ENCODE peak calls at places on chromosomes 3 and 15, in seven cellular contexts. J is colonic mucosa, Z is astrocyte of the spinal cord, S is uterus, E is fibroblast of lung, W is AG04450, B is GM12865. L is an unnamed sample.

GRCh38 chr15:67883228-67883773 is 43.5 kb upstream of the RNU6-1 start:
- DNase-seq in J (no peak), Z (no peak), S (no peak), E (no peak), W (no peak), B (no peak), L (no peak)

GRCh38 chr15:65263313-65263712 is 23.4 kb downstream of the PARP16 start:
- DNase-seq in J (no peak), Z (no peak), S (no peak), E (no peak), W (peak), B (no peak), L (no peak)

GRCh38 chr3:99128740-99129505 is 227.4 kb upstream of the DCBLD2 start:
- DNase-seq in J (no peak), Z (peak), S (no peak), E (peak), W (peak), B (no peak), L (peak)

GRCh38 chr3:4460334-4460733 is 6.7 kb downstream of the SUMF1 start:
- DNase-seq in J (no peak), Z (no peak), S (no peak), E (no peak), W (no peak), B (no peak), L (no peak)

GRCh38 chr15:98126326-98127090 is 166.0 kb downstream of the ARRDC4 start:
- DNase-seq in J (no peak), Z (no peak), S (no peak), E (no peak), W (no peak), B (no peak), L (peak)

GRCh38 chr3:151816091-151816604 is 2.2 kb downstream of the AADAC start:
- DNase-seq in J (peak), Z (peak), S (peak), E (peak), W (peak), B (no peak), L (peak)

GRCh38 chr3:43180027-43180426 is 74.1 kb upstream of the POMGNT2 start:
- DNase-seq in J (peak), Z (peak), S (no peak), E (peak), W (peak), B (peak), L (peak)

GRCh38 chr3:43246956-43247355 is 39.4 kb upstream of the SNRK start:
- DNase-seq in J (no peak), Z (no peak), S (peak), E (no peak), W (no peak), B (no peak), L (no peak)

GRCh38 chr3:72259755-72260589 is 475.0 kb upstream of the PROK2 start:
- DNase-seq in J (no peak), Z (peak), S (no peak), E (no peak), W (no peak), B (peak), L (peak)

GRCh38 chr3:1007890-1008289 is 84.9 kb upstream of the CNTN6 start:
- DNase-seq in J (no peak), Z (peak), S (no peak), E (peak), W (no peak), B (no peak), L (peak)

GRCh38 chr3:57068437-57069089 is 8.1 kb downstream of the SPATA12 start:
- DNase-seq in J (peak), Z (peak), S (peak), E (peak), W (no peak), B (peak), L (peak)

GRCh38 chr3:197456271-197457091 is 99.3 kb downstream of the BDH1 start:
- DNase-seq in J (peak), Z (peak), S (peak), E (peak), W (peak), B (peak), L (peak)

GRCh38 chr15:44718180-44718926 is 7.0 kb downstream of the B2M start:
- DNase-seq in J (no peak), Z (no peak), S (no peak), E (no peak), W (no peak), B (peak), L (no peak)

GRCh38 chr3:156218353-156218744 is 98.0 kb downstream of the KCNAB1 start:
- DNase-seq in J (no peak), Z (peak), S (no peak), E (no peak), W (no peak), B (no peak), L (peak)

GRCh38 chr15:71471347-71471746 is 339.0 kb upstream of the NR2E3 start:
- DNase-seq in J (no peak), Z (no peak), S (no peak), E (no peak), W (no peak), B (peak), L (no peak)

GRCh38 chr15:36901012-36901411 is 199.3 kb downstream of the MEIS2 start:
- DNase-seq in J (no peak), Z (no peak), S (no peak), E (no peak), W (no peak), B (no peak), L (no peak)

GRCh38 chr15:83837946-83838571 is 184.1 kb downstream of the ADAMTSL3 start:
- DNase-seq in J (no peak), Z (no peak), S (no peak), E (peak), W (no peak), B (peak), L (peak)

GRCh38 chr3:58206406-58207011 is 4.3 kb downstream of the DNASE1L3 start:
- DNase-seq in J (no peak), Z (peak), S (no peak), E (peak), W (no peak), B (no peak), L (peak)

GRCh38 chr3:159785276-159785675 is 203.4 kb upstream of the IL12A start:
- DNase-seq in J (no peak), Z (no peak), S (no peak), E (peak), W (no peak), B (no peak), L (peak)

GRCh38 chr3:124784686-124785382 is 54.6 kb downstream of the UMPS start:
- DNase-seq in J (no peak), Z (no peak), S (no peak), E (no peak), W (no peak), B (peak), L (no peak)

GRCh38 chr3:48413611-48414010 is 16.3 kb downstream of the PLXNB1 start:
- DNase-seq in J (no peak), Z (no peak), S (no peak), E (no peak), W (no peak), B (no peak), L (no peak)

GRCh38 chr3:158109804-158110657 is at the start of gene RSRC1:
- DNase-seq in J (peak), Z (peak), S (peak), E (peak), W (peak), B (peak), L (peak)

GRCh38 chr15:89496155-89497098 is at the start of gene RHCG:
- DNase-seq in J (no peak), Z (no peak), S (no peak), E (peak), W (no peak), B (peak), L (peak)

GRCh38 chr15:36757189-36757814 is 177.9 kb downstream of the CDIN1 start:
- DNase-seq in J (no peak), Z (peak), S (no peak), E (peak), W (no peak), B (no peak), L (peak)

GRCh38 chr15:90004252-90004651 is 3.1 kb downstream of the ZNF710 start:
- DNase-seq in J (no peak), Z (no peak), S (no peak), E (peak), W (no peak), B (no peak), L (peak)

GRCh38 chr3:9881440-9881839 is 1.4 kb upstream of the CIDEC start:
- DNase-seq in J (no peak), Z (no peak), S (no peak), E (no peak), W (no peak), B (no peak), L (no peak)

GRCh38 chr3:61819861-61820260 is 258.5 kb downstream of the PTPRG start:
- DNase-seq in J (no peak), Z (no peak), S (no peak), E (no peak), W (no peak), B (no peak), L (no peak)

GRCh38 chr15:98541519-98541918 is 106.8 kb upstream of the IGF1R start:
- DNase-seq in J (no peak), Z (no peak), S (no peak), E (peak), W (no peak), B (no peak), L (no peak)

GRCh38 chr3:31968927-31969418 is 12.1 kb downstream of the OSBPL10 start:
- DNase-seq in J (peak), Z (peak), S (no peak), E (peak), W (peak), B (no peak), L (peak)

GRCh38 chr3:45988804-45989203 is 6.8 kb downstream of the FYCO1 start:
- DNase-seq in J (no peak), Z (peak), S (peak), E (peak), W (no peak), B (no peak), L (peak)

GRCh38 chr3:189298469-189299375 is 127.0 kb downstream of the TPRG1 start:
- DNase-seq in J (no peak), Z (no peak), S (no peak), E (no peak), W (no peak), B (no peak), L (peak)

GRCh38 chr3:49787536-49787935 is 1.2 kb upstream of the IP6K1 start:
- DNase-seq in J (no peak), Z (no peak), S (no peak), E (no peak), W (no peak), B (no peak), L (no peak)

GRCh38 chr3:73100734-73101550 is 39.5 kb downstream of the EBLN2 start:
- DNase-seq in J (peak), Z (peak), S (peak), E (peak), W (peak), B (peak), L (peak)

GRCh38 chr3:176286456-176287115 is 910.7 kb downstream of the TBL1XR1 start:
- DNase-seq in J (no peak), Z (peak), S (no peak), E (no peak), W (no peak), B (no peak), L (peak)

GRCh38 chr15:60780147-60780546 is 301.2 kb upstream of the ICE2 start:
- DNase-seq in J (no peak), Z (no peak), S (no peak), E (no peak), W (no peak), B (no peak), L (no peak)

GRCh38 chr3:46668591-46668990 is 24.9 kb downstream of the ALS2CL start:
- DNase-seq in J (no peak), Z (no peak), S (no peak), E (no peak), W (no peak), B (no peak), L (no peak)

GRCh38 chr15:60370804-60371700 is 26.7 kb downstream of the ANXA2 start:
- DNase-seq in J (peak), Z (peak), S (peak), E (peak), W (peak), B (no peak), L (peak)

GRCh38 chr15:38148476-38148875 is 104.2 kb upstream of the SPRED1 start:
- DNase-seq in J (no peak), Z (no peak), S (no peak), E (peak), W (no peak), B (no peak), L (peak)

DNA sequence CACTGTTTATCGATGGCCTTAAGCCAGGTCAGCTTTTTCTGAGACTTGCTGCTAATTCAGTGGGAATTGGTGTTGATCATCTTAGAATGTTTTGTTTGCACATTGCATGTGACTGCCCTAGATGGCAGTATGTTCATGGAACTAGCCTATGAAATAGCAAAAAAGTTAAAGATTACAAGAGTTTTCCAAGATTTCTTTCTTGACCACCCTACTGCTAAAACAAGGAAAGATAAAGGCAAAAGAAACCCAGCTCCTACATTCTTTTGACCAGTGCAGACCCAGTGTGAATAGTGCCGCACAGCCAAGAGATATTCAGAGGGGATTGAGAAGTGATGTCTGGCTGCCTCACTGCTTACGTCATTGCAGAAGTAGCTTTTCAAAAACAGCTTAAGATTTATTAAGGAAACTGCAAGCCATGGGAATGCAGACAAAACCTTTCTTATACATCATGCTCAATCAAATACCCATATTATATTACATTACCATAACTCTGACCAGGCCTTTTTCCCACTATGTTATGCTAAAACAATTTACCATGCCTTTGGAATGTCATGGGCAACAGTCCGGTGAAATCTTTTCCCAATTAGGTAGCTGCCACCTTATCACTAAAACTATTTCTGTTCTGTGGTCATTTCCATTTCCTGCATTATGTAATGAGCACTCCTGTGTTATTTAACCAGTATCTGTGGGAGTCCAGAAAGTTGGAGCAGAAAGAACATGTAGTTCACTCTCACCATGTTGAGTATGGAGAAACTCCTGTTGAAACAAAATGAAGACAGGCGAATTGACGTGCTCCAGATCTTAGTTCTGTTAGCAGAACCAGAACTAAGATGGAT is 6.0 kb downstream of the PHLDB2 start:
- DNase-seq in J (no peak), Z (peak), S (no peak), E (peak), W (peak), B (no peak), L (peak)
- TF ChIP-seq CTCF in J (no peak), Z (peak), S (peak), E (peak), W (peak), B (no peak), L (peak)

DNA sequence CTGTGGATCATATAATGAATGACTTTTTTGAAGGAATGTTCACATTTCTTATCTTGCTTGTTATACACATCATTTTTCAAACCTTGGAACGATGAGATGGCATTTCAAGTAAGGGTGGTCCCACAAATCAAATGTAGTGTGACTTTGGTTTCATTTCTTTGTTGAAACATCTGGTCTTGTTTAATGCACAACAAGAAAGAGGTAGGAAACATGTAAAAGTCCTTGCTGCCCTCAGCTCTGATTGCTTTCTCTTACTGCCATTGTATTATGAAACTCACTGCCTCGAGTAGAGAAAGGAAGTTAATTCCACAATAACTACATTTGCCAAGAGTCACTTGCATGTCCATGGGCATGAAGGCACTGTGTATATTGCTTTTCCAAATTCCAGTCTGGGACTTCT is 32.2 kb downstream of the RBMS3 start:
- DNase-seq in J (no peak), Z (no peak), S (no peak), E (peak), W (no peak), B (no peak), L (peak)
- H3K4me3 ChIP-seq in J (no peak), Z (no peak), S (no peak), E (no peak), W (no peak), B (no peak), L (no peak)

DNA sequence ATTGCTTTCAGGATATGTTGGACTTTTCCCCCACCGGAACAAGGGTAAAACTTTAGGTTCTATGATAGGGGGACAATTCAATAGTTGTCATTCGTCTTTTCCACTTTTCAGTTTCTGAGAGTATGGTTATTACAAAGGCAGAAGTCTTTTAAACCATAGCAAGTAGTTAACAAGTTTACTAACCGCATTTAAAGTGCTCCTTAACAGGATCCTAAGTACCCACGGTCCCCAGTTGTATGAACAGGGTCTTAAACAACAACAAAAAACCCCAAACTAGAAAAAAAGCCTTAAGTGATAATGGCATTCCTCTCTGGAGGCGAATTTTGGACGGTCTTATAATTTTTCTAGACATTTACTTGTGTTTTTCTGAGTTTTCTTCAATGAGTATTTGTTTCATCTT is 821 bp downstream of the IFT57 start:
- DNase-seq in J (no peak), Z (no peak), S (no peak), E (no peak), W (no peak), B (no peak), L (peak)
- TF ChIP-seq CTCF in J (no peak), Z (no peak), S (no peak), E (no peak), W (no peak), B (no peak), L (no peak)

GRCh38 chr15:26772588-26773484 is at the start of gene GABRB3:
- DNase-seq in J (peak), Z (no peak), S (no peak), E (peak), W (no peak), B (no peak), L (peak)

GRCh38 chr15:26771168-26771916 is 1.5 kb downstream of the GABRB3 start:
- DNase-seq in J (no peak), Z (no peak), S (no peak), E (no peak), W (no peak), B (no peak), L (no peak)

GRCh38 chr15:26773485-26773877 is 615 bp upstream of the GABRB3 start:
- DNase-seq in J (no peak), Z (no peak), S (no peak), E (no peak), W (no peak), B (no peak), L (no peak)

GRCh38 chr15:26771917-26772587 is 814 bp downstream of the GABRB3 start:
- DNase-seq in J (no peak), Z (no peak), S (no peak), E (no peak), W (no peak), B (no peak), L (no peak)

DNA sequence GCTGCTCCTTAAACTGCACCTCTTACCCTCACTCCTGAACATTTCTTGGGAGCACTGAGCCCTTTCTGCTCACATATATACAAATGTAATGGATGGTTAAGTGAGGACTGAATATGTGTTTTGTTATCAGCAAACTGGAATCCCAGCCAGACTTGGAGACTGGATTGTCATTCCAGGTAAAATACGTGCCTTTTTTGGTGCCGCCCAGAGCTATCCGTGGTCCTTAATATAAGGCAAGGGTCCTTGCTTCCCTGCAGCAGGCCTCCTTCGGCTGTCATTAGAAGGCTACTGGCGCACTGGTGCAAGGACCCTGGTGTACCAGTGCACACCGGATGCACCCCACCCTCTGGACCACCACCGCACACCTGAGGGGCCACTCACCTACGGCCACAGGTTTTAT is 1.1 kb upstream of the GABRB3 start:
- DNase-seq in J (no peak), Z (no peak), S (no peak), E (no peak), W (no peak), B (no peak), L (no peak)
- H3K4me3 ChIP-seq in J (no peak), Z (no peak), S (no peak), E (no peak), W (no peak), B (no peak), L (no peak)

GRCh38 chr3:193782747-193783146 is 189.7 kb downstream of the OPA1 start:
- DNase-seq in J (no peak), Z (no peak), S (no peak), E (no peak), W (no peak), B (no peak), L (no peak)
- TF ChIP-seq CTCF in J (no peak), Z (no peak), S (no peak), E (no peak), W (no peak), B (no peak), L (no peak)